ENCODE peak calls at places on chromosome X, in eight cellular contexts. E is activated CD8-positive, alpha-beta memory T cell treated with anti-CD3 and anti-CD28 coated beads for 48 hours; G is GM04504; U is A549; J is Kasumi-1; D is stimulated activated CD4-positive, alpha-beta T cell treated with anti-CD3 and anti-CD28 coated beads, Interleukin-4, amount 100 ng/mL, for 1 hour; H is heart right ventricle; R is mesendoderm. K is an unnamed sample.
A peak's percentile ranks its signal among the peaks of the same experiment; 100 is the strongest.

GRCh38 chrX:20059467-20060128 is 57.1 kb downstream of the MAP7D2 start:
- DNase-seq in E (no peak), G (no peak), U (no peak), J (no peak), D (no peak), H (no peak), R (peak; percentile 3), K (no peak)

GRCh38 chrX:109448539-109448938 is 33.3 kb downstream of the GUCY2F start:
- DNase-seq in E (no peak), G (no peak), U (no peak), J (no peak), D (no peak), H (no peak), R (no peak), K (no peak)

GRCh38 chrX:16797358-16797757 is 11.1 kb downstream of the TXLNG start:
- DNase-seq in E (no peak), G (peak; percentile 17), U (no peak), J (no peak), D (no peak), H (no peak), R (no peak), K (no peak)

GRCh38 chrX:72306851-72307645 is 1.3 kb upstream of the CITED1 start:
- DNase-seq in E (no peak), G (no peak), U (peak; percentile 75), J (peak; percentile 65), D (peak; percentile 28), H (peak; percentile 43), R (peak; percentile 80), K (no peak)

GRCh38 chrX:54045563-54046228 is 1.4 kb upstream of the PHF8 start:
- DNase-seq in E (no peak), G (no peak), U (peak; percentile 61), J (no peak), D (no peak), H (no peak), R (no peak), K (no peak)

GRCh38 chrX:131331152-131331551 is 42.0 kb upstream of the IGSF1 start:
- DNase-seq in E (no peak), G (no peak), U (peak; percentile 1), J (no peak), D (no peak), H (no peak), R (peak; percentile 19), K (no peak)

GRCh38 chrX:132463411-132463810 is 25.4 kb downstream of the MBNL3 start:
- DNase-seq in E (no peak), G (no peak), U (peak; percentile 39), J (peak; percentile 37), D (no peak), H (no peak), R (peak; percentile 34), K (peak; percentile 47)

GRCh38 chrX:107725761-107726555 is 49.6 kb downstream of the TSC22D3 start:
- DNase-seq in E (no peak), G (no peak), U (peak; percentile 66), J (no peak), D (no peak), H (no peak), R (no peak), K (no peak)

GRCh38 chrX:48897157-48897620 is 379 bp downstream of the TIMM17B start:
- DNase-seq in E (no peak), G (no peak), U (peak; percentile 90), J (peak; percentile 43), D (peak; percentile 59), H (peak; percentile 66), R (peak; percentile 91), K (no peak)

GRCh38 chrX:41655101-41655500 is 33.7 kb upstream of the GPR34 start:
- DNase-seq in E (no peak), G (no peak), U (no peak), J (no peak), D (no peak), H (no peak), R (no peak), K (no peak)

GRCh38 chrX:39726810-39727209 is 370.9 kb downstream of the BCOR start:
- DNase-seq in E (no peak), G (peak; percentile 34), U (no peak), J (no peak), D (no peak), H (peak; percentile 25), R (peak; percentile 37), K (no peak)

GRCh38 chrX:23493941-23494374 is 159.3 kb downstream of the PTCHD1 start:
- DNase-seq in E (no peak), G (no peak), U (peak; percentile 11), J (peak; percentile 32), D (no peak), H (no peak), R (peak; percentile 38), K (no peak)

GRCh38 chrX:49919617-49920016 is 2.8 kb upstream of the CLCN5 start:
- DNase-seq in E (peak; percentile 3), G (no peak), U (peak; percentile 14), J (peak; percentile 15), D (peak; percentile 12), H (peak; percentile 8), R (peak; percentile 30), K (peak; percentile 61)

GRCh38 chrX:2316534-2316933 is 184.2 kb downstream of the DHRSX start:
- DNase-seq in E (no peak), G (no peak), U (no peak), J (no peak), D (no peak), H (no peak), R (no peak), K (no peak)

GRCh38 chrX:101265869-101266428 is 25.2 kb downstream of the TAF7L start:
- DNase-seq in E (no peak), G (no peak), U (no peak), J (no peak), D (no peak), H (no peak), R (no peak), K (no peak)

GRCh38 chrX:94058728-94059382 is 384.8 kb downstream of the FAM133A start:
- DNase-seq in E (no peak), G (peak; percentile 1), U (peak; percentile 5), J (peak; percentile 12), D (no peak), H (no peak), R (peak; percentile 51), K (no peak)

GRCh38 chrX:153651540-153652079 is 4.6 kb downstream of the DUSP9 start:
- DNase-seq in E (no peak), G (no peak), U (peak; percentile 35), J (peak; percentile 24), D (no peak), H (no peak), R (peak; percentile 47), K (no peak)

GRCh38 chrX:13937370-13938052 is 92.2 kb downstream of the GEMIN8 start:
- DNase-seq in E (no peak), G (peak; percentile 1), U (no peak), J (no peak), D (no peak), H (no peak), R (peak; percentile 88), K (no peak)

GRCh38 chrX:47247206-47247998 is 14.6 kb downstream of the USP11 start:
- DNase-seq in E (no peak), G (no peak), U (no peak), J (no peak), D (no peak), H (no peak), R (no peak), K (no peak)

GRCh38 chrX:106932492-106932923 is 12.3 kb downstream of the CLDN2 start:
- DNase-seq in E (no peak), G (no peak), U (no peak), J (no peak), D (no peak), H (no peak), R (no peak), K (no peak)

K was measured in H1.